ENCODE peak calls at places on chromosome 17, in nine cellular contexts. R is uterus; B is upper lobe of right lung; D is CD4-positive, CD25-positive, alpha-beta regulatory T cell; T is fibroblast of lung; C is esophagus squamous epithelium; N is right cardiac atrium; Z is heart right ventricle; M is Peyer's patch. V is an unnamed sample.

GRCh38 chr17:5508855-5509254 is 22.5 kb downstream of the MIS12 start:
- DNase-seq in R (no peak), B (no peak), D (no peak), T (peak; percentile 88), C (no peak), N (no peak), Z (no peak), M (no peak), V (no peak)

GRCh38 chr17:17044846-17045561 is 2.7 kb downstream of the MPRIP start:
- DNase-seq in R (peak; percentile 54), B (peak; percentile 61), D (peak; percentile 45), T (peak; percentile 85), C (no peak), N (peak; percentile 69), Z (peak; percentile 85), M (peak; percentile 51), V (no peak)

GRCh38 chr17:61219460-61219859 is 180.2 kb upstream of the TBX2 start:
- DNase-seq in R (no peak), B (no peak), D (no peak), T (no peak), C (no peak), N (peak; percentile 63), Z (peak; percentile 33), M (no peak), V (no peak)

GRCh38 chr17:30600830-30601494 is 123.8 kb downstream of the GOSR1 start:
- DNase-seq in R (no peak), B (peak; percentile 74), D (peak; percentile 24), T (peak; percentile 20), C (no peak), N (peak; percentile 66), Z (no peak), M (no peak), V (peak; percentile 36)

GRCh38 chr17:237406-237955 is 56.0 kb upstream of the DOC2B start:
- DNase-seq in R (no peak), B (peak; percentile 32), D (no peak), T (no peak), C (no peak), N (peak; percentile 9), Z (no peak), M (no peak), V (peak; percentile 3)

GRCh38 chr17:42871647-42872046 is 20.6 kb downstream of the AOC3 start:
- DNase-seq in R (no peak), B (no peak), D (no peak), T (no peak), C (no peak), N (no peak), Z (no peak), M (no peak), V (no peak)

GRCh38 chr17:18038149-18038850 is 668 bp downstream of the ATPAF2 start:
- DNase-seq in R (no peak), B (no peak), D (peak; percentile 26), T (no peak), C (no peak), N (no peak), Z (no peak), M (no peak), V (no peak)

GRCh38 chr17:30952645-30953393 is 18.0 kb upstream of the RNF135 start:
- DNase-seq in R (no peak), B (no peak), D (no peak), T (no peak), C (no peak), N (peak; percentile 62), Z (no peak), M (no peak), V (peak; percentile 25)

GRCh38 chr17:7080445-7081041 is 492 bp upstream of the CLEC10A start:
- DNase-seq in R (peak; percentile 28), B (no peak), D (no peak), T (no peak), C (no peak), N (peak; percentile 84), Z (peak; percentile 36), M (no peak), V (no peak)

GRCh38 chr17:6305613-6306360 is 129.1 kb downstream of the AIPL1 start:
- DNase-seq in R (no peak), B (no peak), D (no peak), T (no peak), C (no peak), N (no peak), Z (no peak), M (no peak), V (no peak)

GRCh38 chr17:1736348-1737281 is 6.1 kb upstream of the SERPINF2 start:
- DNase-seq in R (peak; percentile 87), B (peak; percentile 88), D (no peak), T (peak; percentile 59), C (no peak), N (peak; percentile 87), Z (peak; percentile 69), M (peak; percentile 72), V (peak; percentile 52)

GRCh38 chr17:59126809-59127417 is 20.2 kb upstream of the TRIM37 start:
- DNase-seq in R (no peak), B (no peak), D (no peak), T (no peak), C (no peak), N (no peak), Z (no peak), M (no peak), V (no peak)

GRCh38 chr17:73934696-73935095 is 268.8 kb upstream of the RPL38 start:
- DNase-seq in R (no peak), B (no peak), D (no peak), T (no peak), C (no peak), N (no peak), Z (no peak), M (no peak), V (no peak)

GRCh38 chr17:50462446-50462845 is 6.2 kb downstream of the CHAD start:
- DNase-seq in R (no peak), B (no peak), D (no peak), T (no peak), C (no peak), N (no peak), Z (no peak), M (no peak), V (no peak)

GRCh38 chr17:33560165-33560564 is 267.1 kb upstream of the ASIC2 start:
- DNase-seq in R (no peak), B (no peak), D (no peak), T (peak; percentile 36), C (no peak), N (no peak), Z (no peak), M (no peak), V (no peak)

GRCh38 chr17:27430882-27431491 is 25.3 kb upstream of the KSR1 start:
- DNase-seq in R (no peak), B (peak; percentile 69), D (peak; percentile 12), T (peak; percentile 32), C (no peak), N (no peak), Z (peak; percentile 16), M (no peak), V (peak; percentile 28)

GRCh38 chr17:82528484-82529265 is 9.1 kb downstream of the FOXK2 start:
- DNase-seq in R (peak; percentile 46), B (no peak), D (no peak), T (peak; percentile 32), C (no peak), N (peak; percentile 79), Z (peak; percentile 70), M (peak; percentile 64), V (peak; percentile 66)

GRCh38 chr17:29237476-29238132 is 9.1 kb upstream of the CRYBA1 start:
- DNase-seq in R (no peak), B (no peak), D (no peak), T (peak; percentile 75), C (no peak), N (no peak), Z (no peak), M (no peak), V (no peak)

GRCh38 chr17:39664581-39665561 is at the start of gene TCAP:
- DNase-seq in R (no peak), B (no peak), D (no peak), T (no peak), C (no peak), N (peak; percentile 72), Z (peak; percentile 75), M (no peak), V (no peak)

GRCh38 chr17:27861979-27862378 is 31.2 kb downstream of the LYRM9 start:
- DNase-seq in R (no peak), B (no peak), D (no peak), T (no peak), C (no peak), N (no peak), Z (no peak), M (peak; percentile 68), V (peak; percentile 51)

GRCh38 chr17:41578538-41578937 is 6.7 kb upstream of the KRT9 start:
- DNase-seq in R (no peak), B (no peak), D (no peak), T (no peak), C (no peak), N (no peak), Z (no peak), M (no peak), V (no peak)
- H3K27me3 ChIP-seq in R (no peaks in the 10 kb centered on the region), B (no peaks in the 10 kb centered on the region), D (no peaks in the 10 kb centered on the region), T (no peaks in the 10 kb centered on the region), C (no peaks in the 10 kb centered on the region), N (no peaks in the 10 kb centered on the region), Z (peaks cover 58% of the 10 kb centered on the region), M (no peaks in the 10 kb centered on the region), V (peaks cover 15% of the 10 kb centered on the region)

GRCh38 chr17:77618173-77618572 is 340.3 kb upstream of the TNRC6C start:
- DNase-seq in R (no peak), B (peak; percentile 20), D (no peak), T (no peak), C (no peak), N (no peak), Z (no peak), M (no peak), V (no peak)
- H3K27me3 ChIP-seq in R (no peaks in the 10 kb centered on the region), B (no peaks in the 10 kb centered on the region), D (no peaks in the 10 kb centered on the region), T (no peaks in the 10 kb centered on the region), C (no peaks in the 10 kb centered on the region), N (no peaks in the 10 kb centered on the region), Z (no peaks in the 10 kb centered on the region), M (no peaks in the 10 kb centered on the region), V (no peaks in the 10 kb centered on the region)

DNA sequence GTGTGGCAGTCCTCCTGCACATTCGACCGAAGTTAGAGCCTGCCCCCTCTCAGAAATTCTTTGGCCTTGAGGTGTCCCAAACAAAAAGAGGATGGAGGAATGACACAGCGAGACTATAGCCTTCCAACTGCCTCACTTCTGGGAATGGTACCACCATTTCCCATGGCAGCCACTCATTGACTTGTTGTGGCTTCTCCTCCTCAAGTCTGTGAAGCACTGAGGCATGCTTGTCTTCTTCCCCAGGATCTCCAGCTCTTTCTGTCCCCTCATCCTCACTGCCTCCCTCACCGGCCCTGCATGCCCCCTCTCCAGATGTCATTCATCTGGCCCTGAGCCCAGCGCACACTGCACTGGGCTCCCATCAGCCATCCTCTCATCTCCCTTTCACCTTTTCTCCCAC is 43.7 kb upstream of the DNAH9 start:
- DNase-seq in R (no peak), B (no peak), D (no peak), T (no peak), C (no peak), N (no peak), Z (no peak), M (no peak), V (no peak)
- H3K27me3 ChIP-seq in R (no peaks in the 10 kb centered on the region), B (no peaks in the 10 kb centered on the region), D (no peaks in the 10 kb centered on the region), T (no peaks in the 10 kb centered on the region), C (no peaks in the 10 kb centered on the region), N (no peaks in the 10 kb centered on the region), Z (peaks cover 6% of the 10 kb centered on the region), M (no peaks in the 10 kb centered on the region), V (no peaks in the 10 kb centered on the region)

DNA sequence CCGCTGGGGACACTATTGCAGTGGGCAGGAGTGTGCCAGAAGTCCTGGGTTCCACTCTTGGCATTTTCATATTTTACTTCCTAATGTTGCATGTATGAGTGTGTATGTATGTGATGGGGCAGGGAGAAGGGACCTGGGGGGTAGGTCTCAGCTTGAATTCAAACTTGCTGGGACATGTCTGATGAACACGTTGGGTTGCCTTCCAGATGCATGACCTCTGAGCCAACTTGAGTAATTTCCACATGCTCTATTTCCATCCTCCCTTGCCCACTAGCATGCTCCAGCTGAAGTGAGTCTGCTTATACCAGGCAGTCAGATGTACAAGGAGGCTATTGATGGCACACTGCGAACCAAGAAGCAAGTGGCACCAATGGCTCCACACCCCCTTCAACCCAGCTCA is 32.9 kb upstream of the SRSF1 start:
- DNase-seq in R (no peak), B (no peak), D (no peak), T (no peak), C (no peak), N (no peak), Z (no peak), M (no peak), V (no peak)
- H3K27me3 ChIP-seq in R (no peaks in the 10 kb centered on the region), B (no peaks in the 10 kb centered on the region), D (peaks cover 24% of the 10 kb centered on the region), T (peaks cover 6% of the 10 kb centered on the region), C (no peaks in the 10 kb centered on the region), N (no peaks in the 10 kb centered on the region), Z (peaks cover 3% of the 10 kb centered on the region), M (no peaks in the 10 kb centered on the region), V (no peaks in the 10 kb centered on the region)